ENCODE peak calls at places on chromosome 19, in five cellular contexts. T is body of pancreas, Z is sigmoid colon, J is vagina, R is breast epithelium. Y is an unnamed sample.

GRCh38 chr19:42270346-42271044 is 1.4 kb downstream of the CIC start:
- DNase-seq in T (peak), Z (peak), J (no peak), R (peak), Y (peak)

GRCh38 chr19:46134527-46134926 is 10.0 kb upstream of the IGFL3 start:
- DNase-seq in T (no peak), Z (no peak), J (no peak), R (no peak), Y (no peak)

GRCh38 chr19:38307076-38307475 is 3.0 kb downstream of the C19orf33 start:
- DNase-seq in T (no peak), Z (no peak), J (no peak), R (no peak), Y (no peak)

GRCh38 chr19:38389101-38389925 is 816 bp downstream of the SPRED3 start:
- DNase-seq in T (peak), Z (no peak), J (no peak), R (no peak), Y (no peak)

GRCh38 chr19:35852029-35852780 is at the start of gene NPHS1:
- DNase-seq in T (peak), Z (no peak), J (no peak), R (no peak), Y (no peak)

GRCh38 chr19:51531349-51532315 is at the start of gene SIGLEC6:
- DNase-seq in T (peak), Z (peak), J (no peak), R (no peak), Y (peak)

GRCh38 chr19:17086811-17087210 is 11.2 kb downstream of the MYO9B start:
- DNase-seq in T (no peak), Z (no peak), J (no peak), R (no peak), Y (no peak)

GRCh38 chr19:4061683-4062575 is 4.8 kb downstream of the ZBTB7A start:
- DNase-seq in T (peak), Z (peak), J (no peak), R (peak), Y (peak)

GRCh38 chr19:42121666-42122069 is 10.6 kb downstream of the POU2F2 start:
- DNase-seq in T (peak), Z (no peak), J (no peak), R (no peak), Y (peak)

GRCh38 chr19:13044160-13044853 is 49.0 kb downstream of the NFIX start:
- DNase-seq in T (no peak), Z (no peak), J (no peak), R (no peak), Y (no peak)

GRCh38 chr19:44759083-44759804 is 10.7 kb downstream of the BCL3 start:
- DNase-seq in T (no peak), Z (peak), J (no peak), R (no peak), Y (no peak)

GRCh38 chr19:15316498-15316897 is 15.8 kb downstream of the BRD4 start:
- DNase-seq in T (no peak), Z (no peak), J (no peak), R (no peak), Y (no peak)

GRCh38 chr19:56170261-56170660 is 5.5 kb upstream of the GALP start:
- DNase-seq in T (peak), Z (no peak), J (no peak), R (no peak), Y (no peak)

GRCh38 chr19:14731200-14731599 is 41.4 kb downstream of the ZNF333 start:
- DNase-seq in T (no peak), Z (no peak), J (no peak), R (no peak), Y (no peak)

GRCh38 chr19:10587022-10587838 is at the start of gene AP1M2:
- DNase-seq in T (peak), Z (no peak), J (no peak), R (no peak), Y (no peak)

GRCh38 chr19:42172261-42172660 is 40.0 kb upstream of the POU2F2 start:
- DNase-seq in T (no peak), Z (no peak), J (no peak), R (no peak), Y (no peak)

GRCh38 chr19:43439183-43440063 is 24.7 kb downstream of the TEX101 start:
- DNase-seq in T (no peak), Z (no peak), J (no peak), R (no peak), Y (no peak)

GRCh38 chr19:3207466-3208242 is 16.8 kb upstream of the CELF5 start:
- DNase-seq in T (no peak), Z (no peak), J (no peak), R (no peak), Y (no peak)

GRCh38 chr19:11479470-11480080 is 1.3 kb downstream of the ELAVL3 start:
- DNase-seq in T (no peak), Z (no peak), J (no peak), R (no peak), Y (no peak)

GRCh38 chr19:5966215-5966614 is 11.7 kb downstream of the RANBP3 start:
- DNase-seq in T (peak), Z (peak), J (no peak), R (no peak), Y (no peak)

GRCh38 chr19:6676288-6676687 is 6.3 kb upstream of the TNFSF14 start:
- DNase-seq in T (no peak), Z (no peak), J (no peak), R (no peak), Y (no peak)

GRCh38 chr19:53165691-53166091 is 6.8 kb upstream of the ZNF347 start:
- DNase-seq in T (no peak), Z (no peak), J (no peak), R (no peak), Y (no peak)

GRCh38 chr19:2154587-2155075 is 3.3 kb upstream of the AP3D1 start:
- DNase-seq in T (no peak), Z (no peak), J (no peak), R (peak), Y (no peak)

GRCh38 chr19:6851359-6851758 is 36.0 kb upstream of the ADGRE1 start:
- DNase-seq in T (no peak), Z (no peak), J (no peak), R (no peak), Y (no peak)

GRCh38 chr19:36417752-36418286 is 625 bp downstream of the ZFP82 start:
- DNase-seq in T (no peak), Z (no peak), J (no peak), R (no peak), Y (peak)

GRCh38 chr19:57271280-57271679 is 9.0 kb upstream of the ZNF460 start:
- DNase-seq in T (no peak), Z (no peak), J (no peak), R (no peak), Y (no peak)

GRCh38 chr19:29277107-29277506 is 64.2 kb upstream of the UQCRFS1 start:
- DNase-seq in T (peak), Z (peak), J (no peak), R (no peak), Y (peak)

GRCh38 chr19:19540707-19541515 is 2.8 kb downstream of the CILP2 start:
- DNase-seq in T (peak), Z (no peak), J (no peak), R (peak), Y (peak)

GRCh38 chr19:23957660-23958281 is 43.1 kb downstream of the ZNF726 start:
- DNase-seq in T (no peak), Z (no peak), J (peak), R (no peak), Y (no peak)

GRCh38 chr19:7540761-7541480 is 5.4 kb downstream of the PNPLA6 start:
- DNase-seq in T (no peak), Z (no peak), J (no peak), R (no peak), Y (no peak)

GRCh38 chr19:2059422-2060201 is 8.6 kb upstream of the MKNK2 start:
- DNase-seq in T (peak), Z (peak), J (no peak), R (peak), Y (peak)

GRCh38 chr19:45883881-45884681 is 1.9 kb downstream of the IRF2BP1 start:
- DNase-seq in T (no peak), Z (no peak), J (no peak), R (no peak), Y (peak)

GRCh38 chr19:47086280-47086679 is 27.3 kb downstream of the ZC3H4 start:
- DNase-seq in T (no peak), Z (no peak), J (no peak), R (no peak), Y (no peak)

GRCh38 chr19:18156268-18156667 is 3.3 kb downstream of the PIK3R2 start:
- DNase-seq in T (no peak), Z (no peak), J (no peak), R (no peak), Y (peak)

GRCh38 chr19:18155095-18156087 is 2.4 kb downstream of the PIK3R2 start:
- DNase-seq in T (no peak), Z (no peak), J (no peak), R (no peak), Y (peak)

GRCh38 chr19:18157465-18158063 is 4.6 kb downstream of the PIK3R2 start:
- DNase-seq in T (no peak), Z (no peak), J (no peak), R (peak), Y (no peak)

GRCh38 chr19:18158471-18158870 is 5.5 kb downstream of the PIK3R2 start:
- DNase-seq in T (no peak), Z (no peak), J (no peak), R (no peak), Y (no peak)

DNA sequence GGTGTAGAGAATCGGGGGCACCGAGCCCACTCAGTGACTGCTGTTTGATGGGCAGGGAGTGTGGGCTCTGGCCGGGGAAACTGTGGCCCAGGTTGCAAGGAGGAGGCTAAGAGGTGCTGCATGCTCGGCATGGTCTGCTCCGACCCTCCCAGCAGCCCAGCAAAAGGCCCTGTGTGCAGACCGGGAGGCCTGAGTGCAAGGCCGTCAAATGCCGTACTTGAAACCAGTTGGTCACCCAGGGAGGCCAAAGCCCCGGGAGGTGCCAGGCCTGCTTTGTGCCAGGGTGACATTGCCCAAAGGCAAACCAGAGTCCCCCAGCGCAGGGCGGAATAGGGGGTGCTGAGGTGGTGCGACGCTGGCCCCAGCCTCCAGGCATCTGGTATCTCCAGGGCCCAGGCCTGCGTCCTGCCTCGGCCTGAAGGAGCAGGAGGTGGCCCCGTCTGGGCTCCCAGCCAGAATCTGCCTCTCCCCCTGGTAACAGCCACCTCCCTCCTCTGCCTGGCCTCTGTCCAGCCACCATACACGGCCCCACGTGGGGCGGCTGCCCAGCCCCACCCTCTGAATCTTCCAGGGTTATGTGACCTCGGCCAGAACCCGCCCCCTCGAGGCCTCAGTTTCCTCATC is 4.0 kb downstream of the PIK3R2 start:
- DNase-seq in T (peak), Z (peak), J (no peak), R (peak), Y (peak)
- TF ChIP-seq POLR2A in T (peak), Z (no peak), J (no peak), R (no peak), Y (no peak)

DNA sequence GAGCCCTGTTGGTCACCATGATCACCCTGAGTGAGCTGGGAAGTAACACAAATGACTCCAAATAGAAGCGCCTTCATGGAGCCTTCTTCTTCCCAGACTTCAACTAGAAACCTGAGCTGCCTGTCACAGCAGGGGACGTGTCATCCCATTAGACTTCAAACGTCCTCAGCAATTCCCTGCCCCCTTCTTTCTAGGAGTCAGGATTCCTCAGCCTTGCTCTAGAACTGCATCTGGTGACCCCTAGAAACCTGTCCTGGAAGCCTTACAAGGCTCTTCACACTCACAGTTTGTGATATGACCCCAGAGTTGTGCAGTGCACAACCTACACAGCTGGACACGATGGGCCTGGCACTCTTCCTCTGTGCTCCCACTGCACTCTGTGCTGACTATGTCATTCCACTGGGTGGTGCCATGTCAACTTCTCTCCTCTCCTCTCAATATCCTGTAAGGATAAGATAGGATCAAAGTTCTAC is 23.6 kb upstream of the TTYH1 start:
- DNase-seq in T (no peak), Z (no peak), J (no peak), R (no peak), Y (no peak)
- TF ChIP-seq CTCF in T (no peak), Z (no peak), J (no peak), R (no peak), Y (no peak)

GRCh38 chr19:927044-927706 is 1.3 kb downstream of the ARID3A start:
- DNase-seq in T (peak), Z (peak), J (no peak), R (no peak), Y (peak)

GRCh38 chr19:931860-932646 is 6.2 kb downstream of the ARID3A start:
- DNase-seq in T (no peak), Z (no peak), J (no peak), R (no peak), Y (no peak)

GRCh38 chr19:928471-929259 is 2.8 kb downstream of the ARID3A start:
- DNase-seq in T (no peak), Z (no peak), J (no peak), R (no peak), Y (no peak)

GRCh38 chr19:927707-928401 is 2.0 kb downstream of the ARID3A start:
- DNase-seq in T (no peak), Z (no peak), J (no peak), R (no peak), Y (no peak)

GRCh38 chr19:929523-930258 is 3.9 kb downstream of the ARID3A start:
- DNase-seq in T (no peak), Z (no peak), J (no peak), R (no peak), Y (no peak)
- TF ChIP-seq POLR2A in T (no peak), Z (no peak), J (no peak), R (no peak), Y (no peak)

GRCh38 chr19:30664358-30665058 is 292.3 kb downstream of the ZNF536 start:
- DNase-seq in T (peak), Z (no peak), J (no peak), R (no peak), Y (peak)
- TF ChIP-seq CTCF in T (peak), Z (peak), J (no peak), R (no peak), Y (no peak)

GRCh38 chr19:54189020-54189667 is at the start of gene MBOAT7:
- DNase-seq in T (no peak), Z (no peak), J (no peak), R (no peak), Y (no peak)

GRCh38 chr19:54189668-54190502 is 505 bp upstream of the MBOAT7 start:
- DNase-seq in T (peak), Z (peak), J (peak), R (peak), Y (peak)

GRCh38 chr19:54191671-54192453 is 754 bp downstream of the TSEN34 start:
- DNase-seq in T (no peak), Z (peak), J (no peak), R (no peak), Y (peak)

GRCh38 chr19:54190942-54191670 is at the start of gene TSEN34:
- DNase-seq in T (peak), Z (no peak), J (no peak), R (peak), Y (peak)

GRCh38 chr19:54190503-54190941 is 586 bp upstream of the TSEN34 start:
- DNase-seq in T (peak), Z (peak), J (no peak), R (peak), Y (peak)
- TF ChIP-seq POLR2A in T (no peak), Z (no peak), J (no peak), R (no peak), Y (no peak)

DNA sequence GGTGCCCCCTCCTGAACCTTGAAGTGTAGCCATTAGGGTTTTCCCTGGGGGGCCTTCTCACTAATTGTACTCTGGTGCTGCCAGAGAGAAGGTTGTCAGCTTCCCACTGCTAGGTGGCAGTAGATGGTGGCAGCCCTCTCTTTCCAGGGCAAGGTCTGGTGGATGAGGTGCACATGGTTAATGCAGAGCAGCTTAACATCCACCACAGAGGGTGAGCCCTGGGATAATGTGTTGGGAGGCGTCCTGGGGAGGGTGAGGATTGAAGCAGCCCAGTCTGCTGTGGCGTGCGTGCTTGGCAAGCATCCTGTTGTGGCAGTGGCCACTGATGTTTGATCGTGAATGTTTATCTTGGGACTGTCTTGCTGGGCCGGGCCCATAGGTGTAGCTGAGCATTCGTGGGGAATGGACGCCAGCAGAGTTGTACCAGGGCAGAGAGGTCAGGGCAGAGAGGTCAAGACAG is 5.8 kb downstream of the EGLN2 start:
- DNase-seq in T (no peak), Z (no peak), J (no peak), R (no peak), Y (no peak)
- TF ChIP-seq CTCF in T (no peak), Z (no peak), J (no peak), R (no peak), Y (no peak)

DNA sequence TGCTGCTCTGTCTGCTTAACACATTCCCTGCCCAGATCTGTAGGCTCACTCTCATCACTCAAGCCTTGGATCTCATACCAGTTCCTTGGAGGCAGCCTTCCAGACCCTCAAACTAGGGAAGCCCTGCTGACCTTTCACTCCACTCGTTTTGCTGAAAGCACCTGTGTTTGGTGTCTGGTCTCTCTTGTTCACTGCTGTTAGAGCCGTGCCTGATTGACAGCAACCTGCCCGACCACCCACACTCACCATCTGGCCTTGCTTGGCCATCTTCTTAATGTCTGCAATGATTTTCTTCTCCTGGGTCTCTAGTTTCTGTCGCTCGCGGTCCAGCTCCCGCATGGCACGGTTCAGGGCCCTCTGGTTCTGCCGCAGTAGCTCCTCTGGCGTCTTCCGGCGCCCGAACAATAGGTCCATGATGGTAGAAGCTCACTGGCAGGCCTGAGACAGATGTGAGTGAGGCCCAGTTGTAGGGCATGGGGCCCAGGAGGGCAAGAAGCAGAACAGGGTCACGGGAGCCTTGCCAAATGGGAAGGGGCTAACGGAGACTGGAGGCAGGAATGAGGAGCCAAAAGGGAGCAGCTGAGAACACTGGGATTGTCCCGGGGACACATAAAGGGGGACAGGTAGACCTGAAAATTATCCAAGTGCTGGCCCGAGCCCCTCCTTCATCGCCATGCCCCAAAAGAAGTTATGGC is 959 bp downstream of the CHMP2A start:
- DNase-seq in T (no peak), Z (peak), J (no peak), R (no peak), Y (peak)
- TF ChIP-seq POLR2A in T (no peak), Z (no peak), J (no peak), R (no peak), Y (no peak)